ENCODE peak calls at places on chromosomes 1 and 21, in seven cellular contexts. One of them, this sample, is unnamed.

GRCh38 chr21:28627691-28628090 is 365.0 kb downstream of the LTN1 start:
- DNase-seq in stimulated activated CD8-positive, alpha-beta memory T cell treated with anti-CD3 and anti-CD28 coated beads, Interleukin-4, amount 100 ng/mL, for 24 hours: no peak
- DNase-seq in GF-D8: no peak
- DNase-seq in GM03348: no peak
- DNase-seq in activated naive CD8-positive, alpha-beta T cell treated with anti-CD3 and anti-CD28 coated beads for 36 hours: no peak
- DNase-seq in RCC 7860: no peak
- DNase-seq in heart right ventricle: no peak
- DNase-seq in this sample: no peak

GRCh38 chr1:230797376-230798186 is 50.4 kb downstream of the CAPN9 start:
- DNase-seq in stimulated activated CD8-positive, alpha-beta memory T cell treated with anti-CD3 and anti-CD28 coated beads, Interleukin-4, amount 100 ng/mL, for 24 hours: no peak
- DNase-seq in GF-D8: no peak
- DNase-seq in GM03348: peak; percentile 88
- DNase-seq in activated naive CD8-positive, alpha-beta T cell treated with anti-CD3 and anti-CD28 coated beads for 36 hours: no peak
- DNase-seq in RCC 7860: peak; percentile 19
- DNase-seq in heart right ventricle: peak; percentile 75
- DNase-seq in this sample: peak; percentile 6

GRCh38 chr21:45254557-45254930 is 33.2 kb downstream of the POFUT2 start:
- DNase-seq in stimulated activated CD8-positive, alpha-beta memory T cell treated with anti-CD3 and anti-CD28 coated beads, Interleukin-4, amount 100 ng/mL, for 24 hours: no peak
- DNase-seq in GF-D8: no peak
- DNase-seq in GM03348: no peak
- DNase-seq in activated naive CD8-positive, alpha-beta T cell treated with anti-CD3 and anti-CD28 coated beads for 36 hours: no peak
- DNase-seq in RCC 7860: no peak
- DNase-seq in heart right ventricle: no peak
- DNase-seq in this sample: no peak

GRCh38 chr1:15124362-15125100 is 29.0 kb upstream of the TMEM51 start:
- DNase-seq in stimulated activated CD8-positive, alpha-beta memory T cell treated with anti-CD3 and anti-CD28 coated beads, Interleukin-4, amount 100 ng/mL, for 24 hours: no peak
- DNase-seq in GF-D8: no peak
- DNase-seq in GM03348: no peak
- DNase-seq in activated naive CD8-positive, alpha-beta T cell treated with anti-CD3 and anti-CD28 coated beads for 36 hours: no peak
- DNase-seq in RCC 7860: no peak
- DNase-seq in heart right ventricle: no peak
- DNase-seq in this sample: no peak

GRCh38 chr1:112501810-112502641 is 6.7 kb upstream of the WNT2B start:
- DNase-seq in stimulated activated CD8-positive, alpha-beta memory T cell treated with anti-CD3 and anti-CD28 coated beads, Interleukin-4, amount 100 ng/mL, for 24 hours: peak; percentile 39
- DNase-seq in GF-D8: no peak
- DNase-seq in GM03348: peak; percentile 86
- DNase-seq in activated naive CD8-positive, alpha-beta T cell treated with anti-CD3 and anti-CD28 coated beads for 36 hours: peak; percentile 63
- DNase-seq in RCC 7860: peak; percentile 26
- DNase-seq in heart right ventricle: peak; percentile 76
- DNase-seq in this sample: no peak

GRCh38 chr1:153883223-153883622 is 39.5 kb downstream of the GATAD2B start:
- DNase-seq in stimulated activated CD8-positive, alpha-beta memory T cell treated with anti-CD3 and anti-CD28 coated beads, Interleukin-4, amount 100 ng/mL, for 24 hours: no peak
- DNase-seq in GF-D8: no peak
- DNase-seq in GM03348: no peak
- DNase-seq in activated naive CD8-positive, alpha-beta T cell treated with anti-CD3 and anti-CD28 coated beads for 36 hours: no peak
- DNase-seq in RCC 7860: no peak
- DNase-seq in heart right ventricle: no peak
- DNase-seq in this sample: no peak

GRCh38 chr1:152869808-152870419 is 8.2 kb upstream of the SMCP start:
- DNase-seq in stimulated activated CD8-positive, alpha-beta memory T cell treated with anti-CD3 and anti-CD28 coated beads, Interleukin-4, amount 100 ng/mL, for 24 hours: peak; percentile 19
- DNase-seq in GF-D8: no peak
- DNase-seq in GM03348: peak; percentile 87
- DNase-seq in activated naive CD8-positive, alpha-beta T cell treated with anti-CD3 and anti-CD28 coated beads for 36 hours: peak; percentile 52
- DNase-seq in RCC 7860: peak; percentile 46
- DNase-seq in heart right ventricle: peak; percentile 36
- DNase-seq in this sample: peak; percentile 6

GRCh38 chr21:45972716-45973474 is 8.7 kb upstream of the COL6A1 start:
- DNase-seq in stimulated activated CD8-positive, alpha-beta memory T cell treated with anti-CD3 and anti-CD28 coated beads, Interleukin-4, amount 100 ng/mL, for 24 hours: no peak
- DNase-seq in GF-D8: no peak
- DNase-seq in GM03348: peak; percentile 84
- DNase-seq in activated naive CD8-positive, alpha-beta T cell treated with anti-CD3 and anti-CD28 coated beads for 36 hours: peak; percentile 35
- DNase-seq in RCC 7860: no peak
- DNase-seq in heart right ventricle: peak; percentile 94
- DNase-seq in this sample: no peak

GRCh38 chr1:15627343-15627988 is 10.2 kb downstream of the DDI2 start:
- DNase-seq in stimulated activated CD8-positive, alpha-beta memory T cell treated with anti-CD3 and anti-CD28 coated beads, Interleukin-4, amount 100 ng/mL, for 24 hours: no peak
- DNase-seq in GF-D8: no peak
- DNase-seq in GM03348: peak; percentile 28
- DNase-seq in activated naive CD8-positive, alpha-beta T cell treated with anti-CD3 and anti-CD28 coated beads for 36 hours: peak; percentile 11
- DNase-seq in RCC 7860: no peak
- DNase-seq in heart right ventricle: no peak
- DNase-seq in this sample: no peak

This sample was measured in epithelial cell of proximal tubule.